ENCODE peak calls at places on chromosomes 16 and 17, in ten cellular contexts. L is glutamatergic neuron; N is CD4-positive, alpha-beta T cell; F is cardiac fibroblast; Z is A549; J is left lung; X is progenitor cell of endocrine pancreas; T is WTC11; S is fibroblast of pulmonary artery; B is mesothelial cell of epicardium. G is an unnamed sample.

GRCh38 chr16:21265104-21265825 is 12.8 kb downstream of the CRYM start:
- DNase-seq in L (no peak), N (no peak), F (no peak), Z (no peak), J (no peak), X (no peak), T (no peak), S (no peak), B (no peak), G (no peak)

GRCh38 chr16:89921131-89921698 is 1.9 kb upstream of the TUBB3 start:
- DNase-seq in L (peak), N (no peak), F (no peak), Z (no peak), J (peak), X (no peak), T (no peak), S (no peak), B (no peak), G (no peak)

GRCh38 chr16:21084631-21085235 is 65.9 kb downstream of the DNAH3 start:
- DNase-seq in L (no peak), N (no peak), F (no peak), Z (no peak), J (no peak), X (no peak), T (no peak), S (no peak), B (no peak), G (no peak)

GRCh38 chr16:68091604-68092261 is 6.6 kb downstream of the NFATC3 start:
- DNase-seq in L (no peak), N (no peak), F (peak), Z (no peak), J (no peak), X (no peak), T (no peak), S (peak), B (no peak), G (peak)

GRCh38 chr16:12617401-12617819 is 186.3 kb downstream of the CPPED1 start:
- DNase-seq in L (peak), N (no peak), F (no peak), Z (no peak), J (no peak), X (no peak), T (no peak), S (no peak), B (no peak), G (no peak)

GRCh38 chr17:79465011-79466006 is 145.5 kb downstream of the RBFOX3 start:
- DNase-seq in L (peak), N (no peak), F (no peak), Z (no peak), J (peak), X (no peak), T (no peak), S (no peak), B (no peak), G (no peak)

GRCh38 chr16:70594569-70594968 is 51.8 kb upstream of the IL34 start:
- DNase-seq in L (no peak), N (no peak), F (no peak), Z (no peak), J (no peak), X (no peak), T (no peak), S (peak), B (no peak), G (no peak)

GRCh38 chr17:39757931-39758873 is 20.5 kb downstream of the GRB7 start:
- DNase-seq in L (no peak), N (no peak), F (no peak), Z (no peak), J (no peak), X (no peak), T (no peak), S (no peak), B (no peak), G (no peak)

GRCh38 chr16:106623-107324 is 28.7 kb downstream of the MPG start:
- DNase-seq in L (peak), N (peak), F (peak), Z (peak), J (no peak), X (no peak), T (peak), S (peak), B (peak), G (peak)

GRCh38 chr17:9991796-9992195 is 86.7 kb upstream of the RCVRN start:
- DNase-seq in L (no peak), N (no peak), F (no peak), Z (no peak), J (no peak), X (no peak), T (no peak), S (no peak), B (no peak), G (no peak)

GRCh38 chr16:81266680-81267095 is 28.2 kb downstream of the BCO1 start:
- DNase-seq in L (no peak), N (no peak), F (no peak), Z (no peak), J (no peak), X (no peak), T (no peak), S (no peak), B (no peak), G (no peak)

GRCh38 chr17:77556408-77557068 is 402.0 kb upstream of the TNRC6C start:
- DNase-seq in L (no peak), N (no peak), F (no peak), Z (no peak), J (no peak), X (no peak), T (no peak), S (no peak), B (no peak), G (no peak)

GRCh38 chr17:1351275-1351674 is 48.7 kb downstream of the YWHAE start:
- DNase-seq in L (no peak), N (no peak), F (no peak), Z (no peak), J (no peak), X (no peak), T (no peak), S (no peak), B (no peak), G (no peak)

GRCh38 chr17:27345141-27345904 is 51.4 kb downstream of the WSB1 start:
- DNase-seq in L (peak), N (no peak), F (no peak), Z (no peak), J (no peak), X (no peak), T (peak), S (peak), B (peak), G (no peak)

GRCh38 chr17:51351890-51352289 is 91.5 kb downstream of the UTP18 start:
- DNase-seq in L (no peak), N (no peak), F (no peak), Z (no peak), J (no peak), X (no peak), T (no peak), S (peak), B (no peak), G (no peak)

GRCh38 chr16:89365044-89365467 is 125.3 kb downstream of the ANKRD11 start:
- DNase-seq in L (no peak), N (no peak), F (peak), Z (no peak), J (no peak), X (no peak), T (no peak), S (peak), B (no peak), G (peak)

GRCh38 chr16:54431041-54431996 is 144.7 kb upstream of the IRX3 start:
- DNase-seq in L (no peak), N (no peak), F (peak), Z (no peak), J (no peak), X (no peak), T (no peak), S (no peak), B (no peak), G (peak)

GRCh38 chr16:24053325-24053946 is 202.7 kb upstream of the CACNG3 start:
- DNase-seq in L (no peak), N (no peak), F (no peak), Z (no peak), J (no peak), X (no peak), T (no peak), S (no peak), B (no peak), G (no peak)

GRCh38 chr16:69848635-69849545 is 86.8 kb downstream of the WWP2 start:
- DNase-seq in L (no peak), N (no peak), F (peak), Z (no peak), J (no peak), X (no peak), T (no peak), S (peak), B (no peak), G (peak)

GRCh38 chr17:78038748-78039288 is 80.3 kb downstream of the TNRC6C start:
- DNase-seq in L (no peak), N (no peak), F (no peak), Z (no peak), J (no peak), X (no peak), T (no peak), S (no peak), B (no peak), G (no peak)

GRCh38 chr16:58021661-58022551 is 3.6 kb upstream of the MMP15 start:
- DNase-seq in L (peak), N (no peak), F (peak), Z (no peak), J (peak), X (no peak), T (no peak), S (peak), B (no peak), G (peak)

GRCh38 chr17:80964231-80964856 is 27.3 kb upstream of the CHMP6 start:
- DNase-seq in L (peak), N (no peak), F (no peak), Z (no peak), J (no peak), X (no peak), T (no peak), S (no peak), B (no peak), G (no peak)

GRCh38 chr16:8893976-8894690 is 12.0 kb downstream of the LITAFD start:
- DNase-seq in L (no peak), N (no peak), F (no peak), Z (no peak), J (no peak), X (no peak), T (no peak), S (no peak), B (no peak), G (no peak)

GRCh38 chr17:31517524-31517923 is 126.0 kb downstream of the RAB11FIP4 start:
- DNase-seq in L (peak), N (no peak), F (no peak), Z (no peak), J (no peak), X (no peak), T (peak), S (no peak), B (no peak), G (no peak)

GRCh38 chr17:77364381-77364911 is 223.7 kb downstream of the SEC14L1 start:
- DNase-seq in L (no peak), N (no peak), F (no peak), Z (no peak), J (no peak), X (no peak), T (no peak), S (no peak), B (no peak), G (no peak)

GRCh38 chr17:69230939-69231338 is 2.3 kb upstream of the ABCA10 start:
- DNase-seq in L (no peak), N (no peak), F (no peak), Z (no peak), J (no peak), X (no peak), T (no peak), S (no peak), B (no peak), G (no peak)

GRCh38 chr17:72724375-72724774 is 368.1 kb downstream of the SLC39A11 start:
- DNase-seq in L (no peak), N (no peak), F (peak), Z (no peak), J (no peak), X (no peak), T (no peak), S (no peak), B (no peak), G (peak)

GRCh38 chr16:48959204-48959603 is 322.4 kb downstream of the CBLN1 start:
- DNase-seq in L (no peak), N (no peak), F (no peak), Z (no peak), J (no peak), X (no peak), T (no peak), S (no peak), B (no peak), G (no peak)

DNA sequence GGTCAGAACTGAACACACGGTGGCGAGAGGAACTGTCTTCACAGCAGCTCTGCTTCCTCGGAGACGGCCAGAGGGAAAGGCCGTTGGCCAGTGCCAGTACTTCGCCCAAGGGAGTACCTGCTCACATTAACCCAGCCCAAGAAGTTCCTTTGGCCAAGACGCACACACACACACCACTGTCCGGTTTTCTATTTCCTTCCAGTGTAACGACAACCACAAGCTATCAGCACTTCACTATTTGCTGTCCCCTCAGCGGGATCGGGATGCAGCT is 735 bp upstream of the GGNBP2 start:
- DNase-seq in L (no peak), N (peak), F (peak), Z (peak), J (no peak), X (peak), T (no peak), S (peak), B (no peak), G (no peak)
- TF ChIP-seq CTCF in L (no peak), N (no peak), F (peak), Z (peak), J (no peak), X (no peak), T (no peak), S (peak), B (no peak), G (peak)

GRCh38 chr17:38746893-38747384 is 1.2 kb downstream of the PCGF2 start:
- DNase-seq in L (peak), N (no peak), F (no peak), Z (no peak), J (no peak), X (no peak), T (no peak), S (no peak), B (no peak), G (no peak)

GRCh38 chr17:38749222-38750043 is 1.3 kb upstream of the PCGF2 start:
- DNase-seq in L (peak), N (no peak), F (peak), Z (peak), J (peak), X (peak), T (peak), S (peak), B (peak), G (peak)

GRCh38 chr17:38746004-38746892 is 1.9 kb downstream of the PCGF2 start:
- DNase-seq in L (no peak), N (no peak), F (no peak), Z (no peak), J (no peak), X (no peak), T (no peak), S (no peak), B (no peak), G (no peak)

GRCh38 chr17:38748329-38749221 is at the start of gene PCGF2:
- DNase-seq in L (peak), N (no peak), F (peak), Z (peak), J (peak), X (peak), T (peak), S (peak), B (peak), G (peak)

DNA sequence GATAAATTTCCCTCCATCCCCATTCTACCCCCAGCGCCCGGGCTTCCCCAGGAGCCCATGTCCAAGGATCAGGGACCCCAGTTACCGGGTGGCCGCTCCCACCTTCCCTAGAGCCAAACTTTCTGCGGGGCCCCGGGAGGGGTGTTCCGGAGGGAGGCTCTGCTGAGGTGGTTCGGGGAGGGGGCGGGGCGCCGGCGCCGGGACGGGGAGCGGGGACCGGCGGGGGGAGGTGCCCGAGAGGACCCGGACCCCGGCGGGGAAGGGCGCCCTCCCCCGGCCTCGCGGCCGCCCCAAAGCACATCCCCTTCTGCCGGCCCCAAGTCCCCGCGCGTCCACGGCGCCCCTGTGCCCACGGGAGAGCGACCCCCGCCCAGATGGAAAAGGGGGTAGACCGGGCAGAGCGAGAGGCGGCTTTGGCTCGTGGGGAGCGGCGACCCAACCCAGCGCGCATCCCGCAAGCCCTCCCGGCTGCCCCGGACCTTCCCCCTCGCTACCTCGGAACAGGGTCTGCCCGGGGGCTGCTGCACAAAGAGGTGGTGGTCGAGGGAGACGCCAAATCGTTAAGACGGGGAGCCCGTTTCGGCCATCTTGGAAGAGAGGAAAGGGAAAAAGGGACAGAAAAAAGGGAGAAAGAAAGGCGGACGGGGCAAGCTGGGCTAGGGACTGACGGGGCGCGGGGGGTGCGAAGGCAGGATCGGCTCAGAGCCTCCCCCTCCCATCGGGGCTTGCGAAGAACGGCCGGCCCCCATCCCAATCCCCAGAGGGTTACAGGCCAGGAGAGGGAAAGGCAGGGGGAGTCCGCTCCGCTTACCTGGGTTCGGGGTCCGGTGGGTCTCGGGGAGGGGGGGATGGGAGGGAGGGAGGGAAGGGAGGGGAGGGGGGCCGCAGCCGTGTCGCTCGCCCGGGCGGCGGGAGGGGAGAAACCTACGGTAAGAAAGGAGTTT is 479 bp downstream of the PCGF2 start:
- DNase-seq in L (peak), N (no peak), F (peak), Z (no peak), J (peak), X (peak), T (peak), S (no peak), B (peak), G (no peak)
- TF ChIP-seq CTCF in L (no peak), N (no peak), F (no peak), Z (peak), J (no peak), X (peak), T (no peak), S (no peak), B (no peak), G (no peak)

GRCh38 chr16:27175888-27176287 is 27.4 kb upstream of the KDM8 start:
- DNase-seq in L (no peak), N (no peak), F (peak), Z (no peak), J (no peak), X (no peak), T (no peak), S (no peak), B (no peak), G (no peak)

GRCh38 chr16:27177031-27177774 is 26.1 kb upstream of the KDM8 start:
- DNase-seq in L (no peak), N (no peak), F (peak), Z (no peak), J (no peak), X (no peak), T (no peak), S (peak), B (no peak), G (peak)

GRCh38 chr16:27179500-27180072 is 23.7 kb upstream of the KDM8 start:
- DNase-seq in L (peak), N (peak), F (peak), Z (peak), J (peak), X (peak), T (peak), S (peak), B (peak), G (peak)

DNA sequence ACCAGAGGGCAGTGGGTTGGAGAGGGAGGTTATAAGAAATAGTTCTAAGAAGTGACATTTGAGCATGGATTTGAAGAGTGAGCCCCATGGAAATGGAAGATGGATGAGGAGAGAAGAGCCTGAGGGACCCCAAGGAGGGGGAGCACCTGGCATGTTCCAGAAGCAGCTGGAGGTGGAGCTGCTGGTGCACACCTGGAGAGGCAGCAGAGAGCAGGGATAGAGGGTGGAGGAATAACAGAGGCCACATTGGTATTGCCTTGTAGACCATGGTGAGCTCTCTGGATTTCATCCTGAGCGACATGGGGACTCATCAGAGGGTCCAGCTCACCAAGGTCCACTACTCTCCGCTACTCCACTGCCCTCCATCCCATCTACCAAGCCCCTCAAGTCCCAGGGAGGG is 22.3 kb upstream of the KDM8 start:
- DNase-seq in L (no peak), N (no peak), F (no peak), Z (no peak), J (no peak), X (no peak), T (no peak), S (no peak), B (no peak), G (no peak)
- TF ChIP-seq CTCF in L (no peak), N (no peak), F (no peak), Z (no peak), J (no peak), X (peak), T (no peak), S (peak), B (no peak), G (peak)

GRCh38 chr17:48551206-48551597 is 6.3 kb upstream of the HOXB2 start:
- DNase-seq in L (no peak), N (no peak), F (no peak), Z (no peak), J (no peak), X (no peak), T (no peak), S (no peak), B (no peak), G (no peak)

GRCh38 chr17:48548687-48549621 is 4.0 kb upstream of the HOXB2 start:
- DNase-seq in L (no peak), N (no peak), F (no peak), Z (no peak), J (no peak), X (no peak), T (no peak), S (no peak), B (no peak), G (no peak)

GRCh38 chr17:48549909-48550308 is 5.0 kb upstream of the HOXB2 start:
- DNase-seq in L (no peak), N (no peak), F (no peak), Z (no peak), J (no peak), X (no peak), T (no peak), S (no peak), B (no peak), G (no peak)

GRCh38 chr17:48551601-48552452 is 6.9 kb upstream of the HOXB2 start:
- DNase-seq in L (no peak), N (no peak), F (no peak), Z (no peak), J (peak), X (no peak), T (no peak), S (no peak), B (no peak), G (no peak)

DNA sequence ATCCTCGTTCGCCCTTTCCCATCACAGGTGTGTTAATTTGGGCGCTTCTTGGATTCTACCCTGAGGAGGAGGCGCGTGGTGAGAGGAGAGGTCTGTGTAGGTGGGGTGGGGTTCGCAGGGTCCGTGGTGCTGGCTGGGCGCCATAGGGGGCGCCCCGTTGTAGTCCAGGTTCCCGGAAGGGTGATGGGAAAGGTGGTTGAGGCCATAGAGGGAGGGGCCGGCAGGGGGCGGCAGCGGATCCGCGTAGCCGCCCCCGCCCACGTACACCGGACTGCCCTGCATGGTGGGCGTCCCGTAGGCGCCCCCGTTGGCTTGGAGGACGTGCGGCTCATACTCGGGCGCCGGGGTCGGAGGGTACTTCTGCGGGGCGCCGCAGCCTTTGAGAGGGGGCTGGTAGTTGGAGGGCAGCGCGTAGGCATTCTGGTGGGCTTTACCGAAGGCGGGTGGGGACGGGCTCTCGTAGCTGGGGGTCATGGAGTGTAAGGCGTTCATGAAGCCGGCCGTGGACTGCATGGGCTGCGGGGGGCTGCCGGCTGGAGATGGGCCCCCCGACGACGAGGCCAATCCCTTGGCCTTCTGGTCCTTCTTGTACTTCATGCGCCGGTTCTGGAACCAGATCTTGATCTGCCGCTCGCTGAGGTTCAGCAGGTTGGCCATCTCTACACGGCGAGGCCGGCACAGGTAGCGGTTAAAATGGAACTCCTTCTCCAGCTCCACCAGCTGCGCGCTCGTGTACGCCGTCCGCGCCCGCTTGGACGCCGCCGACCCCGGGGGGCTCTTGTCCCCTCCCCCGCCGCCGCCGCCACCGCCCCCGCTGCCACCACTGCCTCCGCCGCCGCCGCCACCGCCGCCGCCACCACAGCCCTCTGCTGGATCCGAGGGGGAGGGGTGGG is 5.7 kb upstream of the HOXB2 start:
- DNase-seq in L (peak), N (no peak), F (no peak), Z (no peak), J (peak), X (no peak), T (peak), S (no peak), B (no peak), G (no peak)
- TF ChIP-seq CTCF in L (peak), N (no peak), F (no peak), Z (peak), J (no peak), X (peak), T (peak), S (no peak), B (peak), G (no peak)